ENCODE peak calls at places on chromosomes 2 and 18, in five cellular contexts. T is heart left ventricle, B is A549, J is HepG2, U is uterus. R is an unnamed sample. For H3K9me3 and H3K4me1, the result is how much of the 10 kb centered on the place peaks cover.

GRCh38 chr2:17318013-17318412 is 200.2 kb downstream of the RAD51AP2 start:
- DNase-seq in U (no peak), J (no peak), T (no peak), B (no peak), R (no peak)

GRCh38 chr2:20595439-20596192 is 55.3 kb downstream of the HS1BP3 start:
- DNase-seq in J (peak), T (peak), U (peak), B (no peak), R (peak)

GRCh38 chr18:74652392-74652988 is 54.8 kb downstream of the ZNF407 start:
- DNase-seq in B (peak), T (no peak), U (no peak), J (peak), R (no peak)

GRCh38 chr2:99569393-99569792 is 79.6 kb upstream of the REV1 start:
- DNase-seq in U (no peak), T (no peak), J (no peak), B (no peak), R (no peak)

GRCh38 chr2:195818521-195818920 is 161.5 kb downstream of the SLC39A10 start:
- DNase-seq in T (no peak), B (no peak), J (no peak), U (no peak), R (peak)

GRCh38 chr18:44862112-44862511 is 181.4 kb downstream of the SETBP1 start:
- DNase-seq in J (no peak), B (no peak), T (no peak), U (no peak), R (no peak)

GRCh38 chr2:186569906-186570305 is 19.9 kb upstream of the ITGAV start:
- DNase-seq in B (no peak), J (peak), U (no peak), T (no peak), R (no peak)

GRCh38 chr18:70299393-70299792 is 10.5 kb downstream of the SOCS6 start:
- DNase-seq in B (no peak), T (no peak), J (no peak), U (no peak), R (no peak)

GRCh38 chr18:68429809-68430208 is 285.1 kb downstream of the TMX3 start:
- DNase-seq in B (no peak), U (no peak), T (no peak), J (no peak), R (no peak)

GRCh38 chr2:219230201-219230540 is 565 bp downstream of the ANKZF1 start:
- DNase-seq in T (no peak), J (peak), U (no peak), B (no peak), R (peak)

GRCh38 chr2:112625474-112626114 is 20.1 kb upstream of the SLC20A1 start:
- DNase-seq in U (no peak), T (no peak), J (no peak), B (no peak), R (no peak)

GRCh38 chr18:48460929-48461583 is 51.9 kb upstream of the ZBTB7C start:
- DNase-seq in T (no peak), B (no peak), J (no peak), U (no peak), R (no peak)

GRCh38 chr2:10733584-10733958 is 12.1 kb downstream of the ATP6V1C2 start:
- DNase-seq in J (no peak), U (no peak), T (no peak), B (no peak), R (no peak)

GRCh38 chr18:49018961-49019445 is 68.2 kb upstream of the SMAD7 start:
- DNase-seq in U (peak), B (no peak), J (no peak), T (peak), R (peak)

GRCh38 chr2:38076250-38076709 is 329 bp upstream of the CYP1B1 start:
- DNase-seq in T (peak), U (peak), B (peak), J (no peak), R (peak)

GRCh38 chr2:95305341-95306058 is 8.4 kb downstream of the KCNIP3 start:
- DNase-seq in T (no peak), B (no peak), U (no peak), J (peak), R (peak)

GRCh38 chr2:177728920-177729319 is 336.3 kb downstream of the AGPS start:
- DNase-seq in J (no peak), B (no peak), U (no peak), T (no peak), R (no peak)

GRCh38 chr2:63301481-63301880 is 250.9 kb downstream of the OTX1 start:
- DNase-seq in T (no peak), B (no peak), J (no peak), U (no peak), R (no peak)
- H3K9me3 ChIP-seq in T (under half), B (under half), J (under half), U (under half), R (under half)

GRCh38 chr2:239305222-239305575 is 95.6 kb downstream of the HDAC4 start:
- DNase-seq in T (peak), B (no peak), U (peak), J (no peak), R (peak)
- H3K4me1 ChIP-seq in T (half or more), B (under half), U (under half), J (under half), R (under half)

GRCh38 chr2:190637331-190637734 is 11.6 kb upstream of the NAB1 start:
- DNase-seq in T (no peak), U (no peak), J (no peak), B (no peak), R (no peak)
- TF ChIP-seq POLR2A in T (no peak), U (no peak), J (no peak), B (no peak), R (no peak)

GRCh38 chr18:78671551-78671950 is 308.1 kb upstream of the SALL3 start:
- DNase-seq in T (no peak), B (no peak), U (no peak), J (no peak), R (no peak)
- H3K9me3 ChIP-seq in T (under half), B (under half), U (under half), J (under half), R (under half)

DNA sequence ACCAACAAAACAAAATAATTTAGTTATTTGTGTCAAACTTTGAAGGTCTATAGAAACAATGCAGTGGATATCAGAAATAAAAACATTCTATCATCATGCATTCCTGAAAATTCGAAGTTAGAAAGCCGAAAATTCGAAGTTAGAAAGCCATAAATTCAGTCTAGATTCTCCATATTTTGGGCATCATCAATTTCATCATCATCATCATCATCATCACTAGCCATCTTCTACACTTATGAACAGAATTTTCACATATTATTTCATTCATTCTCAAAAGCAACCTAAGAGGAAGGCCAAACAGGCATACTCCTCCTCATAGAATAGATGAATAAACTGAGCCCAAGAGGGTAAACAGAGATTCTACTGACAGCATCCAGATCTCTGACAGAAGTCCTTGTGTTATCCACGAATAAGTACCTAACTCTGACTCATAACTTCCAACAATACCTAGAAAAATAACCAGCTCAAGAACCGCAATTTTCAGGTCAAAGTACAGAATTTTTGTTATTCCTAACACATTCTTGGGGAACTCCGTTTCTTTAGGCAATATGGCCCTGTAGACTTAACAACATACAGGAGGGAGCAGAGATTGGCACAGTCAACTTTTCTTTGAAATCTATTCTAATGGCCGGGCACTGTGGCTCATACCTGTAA is 84.7 kb downstream of the TCF4 start:
- DNase-seq in J (no peak), T (no peak), U (no peak), B (no peak), R (no peak)
- H3K4me1 ChIP-seq in J (under half), T (under half), U (under half), B (under half), R (under half)

GRCh38 chr18:36602071-36602470 is 226.7 kb downstream of the TPGS2 start:
- DNase-seq in J (no peak), U (no peak), B (no peak), T (no peak), R (no peak)
- TF ChIP-seq POLR2A in J (no peak), U (no peak), B (no peak), T (no peak), R (no peak)

GRCh38 chr2:149993316-149993715 is 405.7 kb upstream of the MMADHC start:
- DNase-seq in J (no peak), T (no peak), U (no peak), B (no peak), R (no peak)
- H3K9me3 ChIP-seq in J (under half), T (under half), U (under half), B (under half), R (under half)

DNA sequence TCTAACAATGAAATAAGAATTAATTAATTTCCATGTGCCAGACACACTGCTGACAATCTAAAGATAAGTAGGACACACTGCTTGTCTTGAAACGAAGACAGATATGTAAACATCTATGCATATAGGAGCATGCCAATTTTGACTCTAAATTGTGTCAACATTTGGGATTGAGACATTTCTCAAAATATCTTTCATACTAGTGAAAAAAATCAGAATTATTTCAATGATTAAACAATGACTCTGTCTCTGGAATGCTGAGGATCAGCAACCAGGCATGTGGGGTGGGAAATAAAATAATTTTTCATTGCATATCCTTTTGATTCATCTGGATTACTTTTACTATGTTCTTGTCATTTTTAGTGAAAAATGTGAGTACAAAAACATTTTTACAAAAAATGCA is 262.6 kb upstream of the SYT4 start:
- DNase-seq in B (no peak), T (no peak), J (no peak), U (no peak), R (no peak)
- H3K4me1 ChIP-seq in B (under half), T (under half), J (under half), U (under half), R (under half)